ENCODE peak calls at places on chromosomes 1 and 21, in four cellular contexts. B is K562, G is SK-N-SH, T is HepG2. S is an unnamed sample.

GRCh38 chr1:111565079-111565478 is 54.5 kb upstream of the RAP1A start:
- DNase-seq in B (peak; percentile 31), G (no peak), T (no peak), S (no peak)

GRCh38 chr21:33383056-33383888 is 19.9 kb upstream of the IFNGR2 start:
- DNase-seq in B (peak; percentile 77), G (no peak), T (peak; percentile 91), S (peak; percentile 87)

GRCh38 chr1:100736766-100737165 is 17.2 kb downstream of the VCAM1 start:
- DNase-seq in B (no peak), G (no peak), T (no peak), S (no peak)

GRCh38 chr1:181190362-181191035 is 102.0 kb downstream of the IER5 start:
- DNase-seq in B (peak; percentile 33), G (no peak), T (no peak), S (no peak)

GRCh38 chr1:95197616-95198252 is 36.3 kb upstream of the RWDD3 start:
- DNase-seq in B (peak; percentile 13), G (no peak), T (no peak), S (no peak)

GRCh38 chr1:162373541-162374375 is 2.9 kb downstream of the SPATA46 start:
- DNase-seq in B (peak; percentile 55), G (no peak), T (no peak), S (no peak)

GRCh38 chr1:164720329-164721036 is 161.5 kb downstream of the PBX1 start:
- DNase-seq in B (peak; percentile 36), G (no peak), T (no peak), S (peak; percentile 17)

GRCh38 chr1:243882276-243882675 is 32.2 kb upstream of the AKT3 start:
- DNase-seq in B (peak; percentile 23), G (no peak), T (no peak), S (no peak)

GRCh38 chr1:247642742-247643141 is 36.8 kb downstream of the OR13G1 start:
- DNase-seq in B (no peak), G (no peak), T (no peak), S (no peak)

GRCh38 chr1:29798699-29799566 is 562.6 kb downstream of the PTPRU start:
- DNase-seq in B (no peak), G (no peak), T (no peak), S (no peak)

GRCh38 chr1:30757196-30757949 is at the start of gene LAPTM5:
- DNase-seq in B (no peak), G (no peak), T (no peak), S (no peak)

GRCh38 chr1:245715970-245716369 is 561.2 kb downstream of the KIF26B start:
- DNase-seq in B (no peak), G (no peak), T (peak; percentile 43), S (no peak)

GRCh38 chr1:64474133-64474532 is 4.2 kb downstream of the CACHD1 start:
- DNase-seq in B (no peak), G (no peak), T (no peak), S (no peak)

GRCh38 chr1:209158851-209159250 is 424.7 kb upstream of the CAMK1G start:
- DNase-seq in B (no peak), G (no peak), T (no peak), S (no peak)

GRCh38 chr1:7521803-7522202 is 249.3 kb upstream of the VAMP3 start:
- DNase-seq in B (no peak), G (no peak), T (no peak), S (no peak)

GRCh38 chr1:227921461-227922185 is 26.1 kb downstream of the WNT9A start:
- DNase-seq in B (no peak), G (no peak), T (no peak), S (no peak)

GRCh38 chr1:224502459-224503160 is 68.0 kb upstream of the WDR26 start:
- DNase-seq in B (peak; percentile 39), G (peak; percentile 41), T (no peak), S (peak; percentile 49)

GRCh38 chr1:213051881-213052202 is 801 bp downstream of the RPS6KC1 start:
- DNase-seq in B (no peak), G (no peak), T (no peak), S (no peak)

GRCh38 chr1:57704231-57704630 is 280.4 kb upstream of the DAB1 start:
- DNase-seq in B (no peak), G (no peak), T (no peak), S (no peak)

GRCh38 chr1:66261370-66261769 is 272.6 kb upstream of the SGIP1 start:
- DNase-seq in B (no peak), G (no peak), T (no peak), S (peak; percentile 23)

GRCh38 chr1:60874703-60875102 is 207.7 kb upstream of the NFIA start:
- DNase-seq in B (peak; percentile 67), G (no peak), T (no peak), S (no peak)

GRCh38 chr1:116306102-116306501 is 66.9 kb upstream of the ATP1A1 start:
- DNase-seq in B (no peak), G (no peak), T (no peak), S (no peak)

GRCh38 chr1:204102029-204102611 is 29.2 kb downstream of the SOX13 start:
- DNase-seq in B (peak; percentile 15), G (no peak), T (peak; percentile 89), S (no peak)

GRCh38 chr1:185073725-185074124 is 28.4 kb downstream of the RNF2 start:
- DNase-seq in B (no peak), G (no peak), T (no peak), S (no peak)

GRCh38 chr1:229582011-229582694 is 23.6 kb upstream of the ABCB10 start:
- DNase-seq in B (no peak), G (no peak), T (peak; percentile 50), S (peak; percentile 53)

GRCh38 chr1:19096036-19096833 is 113.8 kb downstream of the UBR4 start:
- DNase-seq in B (peak; percentile 23), G (peak; percentile 37), T (peak; percentile 24), S (no peak)

GRCh38 chr21:45289134-45289533 is 1.4 kb upstream of the POFUT2 start:
- DNase-seq in B (no peak), G (no peak), T (no peak), S (no peak)

GRCh38 chr1:233172201-233172600 is 123.3 kb downstream of the PCNX2 start:
- DNase-seq in B (peak; percentile 19), G (no peak), T (peak; percentile 11), S (peak; percentile 3)

GRCh38 chr21:23695449-23695848 is 1911.8 kb downstream of the MRPL39 start:
- DNase-seq in B (no peak), G (no peak), T (no peak), S (no peak)

GRCh38 chr1:36350659-36351171 is 27.3 kb upstream of the EVA1B start:
- DNase-seq in B (no peak), G (no peak), T (no peak), S (peak; percentile 37)

GRCh38 chr1:25148673-25149300 is 83.5 kb downstream of the SYF2 start:
- DNase-seq in B (peak; percentile 19), G (no peak), T (peak; percentile 27), S (peak; percentile 78)
- TF ChIP-seq GABPA in B (no peak), G (no peak), T (no peak), S (no peak)

GRCh38 chr1:33975961-33976360 is 112.1 kb downstream of the HMGB4 start:
- DNase-seq in B (no peak), G (no peak), T (no peak), S (no peak)

GRCh38 chr1:33971913-33972312 is 108.0 kb downstream of the HMGB4 start:
- DNase-seq in B (no peak), G (no peak), T (no peak), S (no peak)

GRCh38 chr1:33971018-33971710 is 107.3 kb downstream of the HMGB4 start:
- DNase-seq in B (no peak), G (no peak), T (no peak), S (no peak)

GRCh38 chr1:33972676-33973395 is 109.0 kb downstream of the HMGB4 start:
- DNase-seq in B (no peak), G (no peak), T (no peak), S (no peak)

DNA sequence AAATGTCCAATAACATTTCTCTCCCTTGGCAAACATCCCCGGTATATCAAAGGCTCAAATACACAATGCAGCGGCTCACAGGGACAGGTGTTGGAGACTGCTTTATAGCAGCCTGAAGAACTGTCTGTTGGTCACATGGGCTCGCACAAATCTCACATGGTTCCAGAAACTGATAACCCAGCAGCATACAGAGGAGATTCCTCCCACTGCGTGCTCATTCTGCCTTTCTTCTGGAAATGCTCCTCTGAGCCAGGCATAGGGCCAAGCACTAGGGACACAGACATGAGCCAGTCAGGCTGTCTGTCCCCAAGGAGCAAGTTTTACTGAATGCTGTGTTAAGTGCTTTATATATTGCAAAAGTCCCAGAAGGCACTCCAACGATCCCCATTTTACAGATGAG is 110.3 kb downstream of the HMGB4 start:
- DNase-seq in B (no peak), G (no peak), T (no peak), S (no peak)
- TF ChIP-seq REST in B (no peak), G (no peak), T (no peak), S (no peak)

DNA sequence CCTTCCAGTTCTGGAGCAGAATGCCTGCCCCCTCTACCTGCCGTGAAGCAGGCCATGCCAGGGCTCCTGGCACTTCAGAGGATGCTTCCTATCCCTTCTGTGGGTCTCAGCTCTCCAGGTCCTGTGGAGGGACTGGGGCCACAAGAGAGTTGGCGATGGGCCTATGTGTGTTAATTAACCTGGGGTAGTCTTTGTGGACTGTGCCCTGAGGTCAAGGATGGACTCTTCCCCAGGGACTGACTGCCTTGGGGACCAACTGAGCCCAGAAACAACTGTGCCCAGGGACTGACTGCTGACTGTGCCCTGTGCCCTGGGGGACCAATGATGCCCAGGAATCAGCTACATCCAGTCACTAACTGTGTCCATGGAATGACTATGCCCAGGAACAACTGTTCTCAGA is 37.5 kb upstream of the POU3F1 start:
- DNase-seq in B (no peak), G (no peak), T (no peak), S (no peak)
- TF ChIP-seq GABPA in B (no peak), G (no peak), T (no peak), S (no peak)

GRCh38 chr1:236395780-236396664 is 1.9 kb downstream of the EDARADD start:
- DNase-seq in B (peak; percentile 43), G (no peak), T (no peak), S (no peak)
- TF ChIP-seq REST in B (no peak), G (no peak), T (no peak), S (no peak)

GRCh38 chr1:28412731-28413130 is 43.2 kb downstream of the PHACTR4 start:
- DNase-seq in B (peak; percentile 77), G (no peak), T (no peak), S (no peak)

GRCh38 chr1:28416509-28417194 is 47.1 kb downstream of the PHACTR4 start:
- DNase-seq in B (peak; percentile 84), G (peak; percentile 48), T (no peak), S (no peak)

GRCh38 chr1:28417441-28418277 is 48.1 kb downstream of the PHACTR4 start:
- DNase-seq in B (peak; percentile 69), G (peak; percentile 40), T (no peak), S (peak; percentile 22)

GRCh38 chr1:28418278-28418637 is 48.7 kb downstream of the PHACTR4 start:
- DNase-seq in B (no peak), G (no peak), T (no peak), S (no peak)

DNA sequence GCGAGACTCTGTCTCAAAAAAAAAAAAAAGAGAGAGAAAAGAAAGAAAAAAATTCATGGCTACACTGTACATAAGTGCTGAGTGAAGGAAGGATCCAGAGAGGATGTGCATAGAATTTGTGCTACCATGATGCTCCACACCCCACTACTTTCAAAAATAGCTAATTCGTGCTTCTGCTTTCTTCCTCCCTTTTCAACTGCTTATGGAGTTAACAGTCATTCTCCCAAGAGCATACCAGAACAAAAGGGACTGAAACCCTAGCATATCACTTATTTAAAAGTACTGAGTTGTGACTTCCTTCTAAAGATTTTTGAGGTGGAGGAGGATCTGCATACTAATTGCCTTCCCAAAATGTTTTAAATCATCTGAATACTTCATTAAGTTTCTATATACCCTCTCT is 45.7 kb downstream of the PHACTR4 start:
- DNase-seq in B (no peak), G (no peak), T (no peak), S (no peak)
- TF ChIP-seq GABPA in B (no peak), G (no peak), T (no peak), S (no peak)

GRCh38 chr1:22958556-22958955 is 14.1 kb downstream of the LACTBL1 start:
- DNase-seq in B (no peak), G (no peak), T (no peak), S (no peak)
- TF ChIP-seq REST in B (no peak), G (no peak), T (no peak), S (no peak)

S was measured in HL-60.